ENCODE peak calls at places on chromosomes 7 and 10, in eight cellular contexts. One of them, this sample, is unnamed. For H3K27me3, the result is how much of the 10 kb centered on the place peaks cover.

GRCh38 chr7:22597845-22598244 is 97.9 kb upstream of the STEAP1B start:
- DNase-seq in ovary: no peak
- DNase-seq in breast epithelium: no peak
- DNase-seq in neuronal stem cell: no peak
- DNase-seq in IMR-90: peak
- DNase-seq in upper lobe of left lung: no peak
- DNase-seq in SJSA1: peak
- DNase-seq in neural progenitor cell: no peak
- DNase-seq in this sample: no peak

GRCh38 chr10:93436577-93436976 is 45.6 kb downstream of the MYOF start:
- DNase-seq in ovary: peak
- DNase-seq in breast epithelium: peak
- DNase-seq in neuronal stem cell: no peak
- DNase-seq in IMR-90: peak
- DNase-seq in upper lobe of left lung: no peak
- DNase-seq in SJSA1: no peak
- DNase-seq in neural progenitor cell: no peak
- DNase-seq in this sample: no peak

GRCh38 chr7:149291036-149291835 is 29.2 kb downstream of the ZNF783 start:
- DNase-seq in ovary: no peak
- DNase-seq in breast epithelium: no peak
- DNase-seq in neuronal stem cell: no peak
- DNase-seq in IMR-90: no peak
- DNase-seq in upper lobe of left lung: no peak
- DNase-seq in SJSA1: no peak
- DNase-seq in neural progenitor cell: no peak
- DNase-seq in this sample: no peak

GRCh38 chr10:80966326-80966986 is 428.8 kb downstream of the SH2D4B start:
- DNase-seq in ovary: no peak
- DNase-seq in breast epithelium: no peak
- DNase-seq in neuronal stem cell: no peak
- DNase-seq in IMR-90: no peak
- DNase-seq in upper lobe of left lung: no peak
- DNase-seq in SJSA1: no peak
- DNase-seq in neural progenitor cell: no peak
- DNase-seq in this sample: no peak

GRCh38 chr7:19834566-19834965 is 61.1 kb upstream of the TMEM196 start:
- DNase-seq in ovary: no peak
- DNase-seq in breast epithelium: no peak
- DNase-seq in neuronal stem cell: no peak
- DNase-seq in IMR-90: no peak
- DNase-seq in upper lobe of left lung: no peak
- DNase-seq in SJSA1: no peak
- DNase-seq in neural progenitor cell: no peak
- DNase-seq in this sample: no peak

GRCh38 chr10:79449181-79450146 is 4.0 kb upstream of the ZCCHC24 start:
- DNase-seq in ovary: no peak
- DNase-seq in breast epithelium: no peak
- DNase-seq in neuronal stem cell: no peak
- DNase-seq in IMR-90: no peak
- DNase-seq in upper lobe of left lung: peak
- DNase-seq in SJSA1: no peak
- DNase-seq in neural progenitor cell: peak
- DNase-seq in this sample: no peak

GRCh38 chr7:2943851-2944601 is 99.6 kb downstream of the CARD11 start:
- DNase-seq in ovary: no peak
- DNase-seq in breast epithelium: no peak
- DNase-seq in neuronal stem cell: no peak
- DNase-seq in IMR-90: no peak
- DNase-seq in upper lobe of left lung: peak
- DNase-seq in SJSA1: no peak
- DNase-seq in neural progenitor cell: no peak
- DNase-seq in this sample: no peak

GRCh38 chr7:75922966-75923603 is 8.1 kb downstream of the POR start:
- DNase-seq in ovary: no peak
- DNase-seq in breast epithelium: no peak
- DNase-seq in neuronal stem cell: no peak
- DNase-seq in IMR-90: no peak
- DNase-seq in upper lobe of left lung: no peak
- DNase-seq in SJSA1: no peak
- DNase-seq in neural progenitor cell: no peak
- DNase-seq in this sample: no peak

GRCh38 chr10:37732685-37733084 is 124.7 kb downstream of the ZNF248 start:
- DNase-seq in ovary: no peak
- DNase-seq in breast epithelium: no peak
- DNase-seq in neuronal stem cell: no peak
- DNase-seq in IMR-90: peak
- DNase-seq in upper lobe of left lung: no peak
- DNase-seq in SJSA1: peak
- DNase-seq in neural progenitor cell: no peak
- DNase-seq in this sample: no peak

GRCh38 chr10:37737336-37737735 is 120.1 kb downstream of the ZNF248 start:
- DNase-seq in ovary: no peak
- DNase-seq in breast epithelium: no peak
- DNase-seq in neuronal stem cell: no peak
- DNase-seq in IMR-90: no peak
- DNase-seq in upper lobe of left lung: no peak
- DNase-seq in SJSA1: no peak
- DNase-seq in neural progenitor cell: no peak
- DNase-seq in this sample: no peak

GRCh38 chr10:37736120-37736519 is 121.3 kb downstream of the ZNF248 start:
- DNase-seq in ovary: no peak
- DNase-seq in breast epithelium: no peak
- DNase-seq in neuronal stem cell: no peak
- DNase-seq in IMR-90: no peak
- DNase-seq in upper lobe of left lung: no peak
- DNase-seq in SJSA1: no peak
- DNase-seq in neural progenitor cell: no peak
- DNase-seq in this sample: no peak

GRCh38 chr10:37733822-37734221 is 123.6 kb downstream of the ZNF248 start:
- DNase-seq in ovary: no peak
- DNase-seq in breast epithelium: no peak
- DNase-seq in neuronal stem cell: no peak
- DNase-seq in IMR-90: no peak
- DNase-seq in upper lobe of left lung: no peak
- DNase-seq in SJSA1: peak
- DNase-seq in neural progenitor cell: no peak
- DNase-seq in this sample: no peak

GRCh38 chr10:37734971-37735370 is 122.4 kb downstream of the ZNF248 start:
- DNase-seq in ovary: no peak
- DNase-seq in breast epithelium: no peak
- DNase-seq in neuronal stem cell: no peak
- DNase-seq in IMR-90: peak
- DNase-seq in upper lobe of left lung: no peak
- DNase-seq in SJSA1: peak
- DNase-seq in neural progenitor cell: no peak
- DNase-seq in this sample: no peak
- H3K27me3 ChIP-seq in ovary: under half
- H3K27me3 ChIP-seq in breast epithelium: under half
- H3K27me3 ChIP-seq in neuronal stem cell: under half
- H3K27me3 ChIP-seq in IMR-90: under half
- H3K27me3 ChIP-seq in upper lobe of left lung: under half
- H3K27me3 ChIP-seq in SJSA1: under half
- H3K27me3 ChIP-seq in neural progenitor cell: under half
- H3K27me3 ChIP-seq in this sample: under half

GRCh38 chr7:69550991-69551390 is 47.3 kb upstream of the AUTS2 start:
- DNase-seq in ovary: no peak
- DNase-seq in breast epithelium: no peak
- DNase-seq in neuronal stem cell: no peak
- DNase-seq in IMR-90: no peak
- DNase-seq in upper lobe of left lung: no peak
- DNase-seq in SJSA1: no peak
- DNase-seq in neural progenitor cell: no peak
- DNase-seq in this sample: no peak

GRCh38 chr7:69540275-69540674 is 58.0 kb upstream of the AUTS2 start:
- DNase-seq in ovary: no peak
- DNase-seq in breast epithelium: no peak
- DNase-seq in neuronal stem cell: no peak
- DNase-seq in IMR-90: no peak
- DNase-seq in upper lobe of left lung: no peak
- DNase-seq in SJSA1: no peak
- DNase-seq in neural progenitor cell: no peak
- DNase-seq in this sample: no peak

DNA sequence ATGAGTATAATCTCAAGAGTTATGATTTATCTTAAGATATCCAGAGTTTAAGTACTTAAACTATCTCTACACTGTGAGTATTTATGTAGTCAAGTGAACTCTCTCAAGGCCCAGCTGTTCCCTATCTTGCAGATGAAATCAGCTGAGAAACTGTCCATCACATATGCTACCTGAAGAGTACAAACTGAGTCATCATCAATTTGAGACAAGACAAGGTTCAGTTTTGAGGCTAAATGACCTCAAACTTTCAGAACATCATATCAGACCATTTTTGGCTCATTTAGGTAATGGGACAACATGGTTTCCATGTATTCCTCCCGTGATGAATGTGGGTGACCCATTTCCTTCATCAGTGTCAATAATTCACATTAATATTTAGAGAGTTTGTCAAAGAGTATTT is 53.1 kb upstream of the AUTS2 start:
- DNase-seq in ovary: no peak
- DNase-seq in breast epithelium: no peak
- DNase-seq in neuronal stem cell: no peak
- DNase-seq in IMR-90: no peak
- DNase-seq in upper lobe of left lung: no peak
- DNase-seq in SJSA1: no peak
- DNase-seq in neural progenitor cell: no peak
- DNase-seq in this sample: no peak
- H3K27me3 ChIP-seq in ovary: under half
- H3K27me3 ChIP-seq in breast epithelium: under half
- H3K27me3 ChIP-seq in neuronal stem cell: under half
- H3K27me3 ChIP-seq in IMR-90: under half
- H3K27me3 ChIP-seq in upper lobe of left lung: under half
- H3K27me3 ChIP-seq in SJSA1: under half
- H3K27me3 ChIP-seq in neural progenitor cell: under half
- H3K27me3 ChIP-seq in this sample: under half

DNA sequence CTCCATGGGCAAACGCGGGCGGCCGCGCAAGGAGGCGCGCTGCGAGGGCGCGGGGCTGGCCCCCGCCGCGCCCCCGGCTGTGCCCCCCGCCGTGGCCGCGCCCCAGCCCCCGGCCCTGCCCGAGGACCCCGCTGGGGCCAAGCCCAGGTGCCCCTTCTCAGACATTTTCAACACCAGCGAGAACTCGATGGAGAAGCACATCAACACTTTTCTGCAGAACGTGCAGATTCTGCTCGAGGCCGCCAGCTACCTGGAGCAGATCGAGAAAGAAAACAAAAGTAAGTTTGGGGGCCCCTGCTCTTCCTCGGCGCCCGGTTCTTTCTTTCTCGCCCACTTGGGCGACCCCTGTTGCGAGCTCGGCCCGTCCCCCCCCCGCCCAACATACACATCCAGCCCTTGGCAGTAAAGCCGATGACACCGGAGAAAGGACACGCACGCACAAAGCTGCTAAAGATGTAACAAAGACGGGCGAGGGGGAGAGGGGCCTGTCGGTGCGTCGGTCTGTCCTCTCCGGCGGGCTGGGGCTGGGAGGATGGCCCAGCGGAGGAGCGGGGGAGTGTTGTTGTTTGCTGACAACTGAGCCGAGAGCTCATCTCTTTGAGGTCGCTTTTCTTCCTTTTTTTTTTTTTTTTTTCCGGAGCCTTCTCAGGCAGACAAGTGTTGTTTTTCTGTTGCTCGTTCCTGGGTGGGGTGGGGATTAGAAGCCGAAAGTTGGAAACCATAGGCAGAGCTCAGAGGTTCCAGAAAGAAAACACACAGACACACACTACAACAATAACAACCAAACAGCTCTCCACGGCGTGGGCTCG is 604 bp downstream of the MXI1 start:
- DNase-seq in ovary: peak
- DNase-seq in breast epithelium: no peak
- DNase-seq in neuronal stem cell: peak
- DNase-seq in IMR-90: peak
- DNase-seq in upper lobe of left lung: peak
- DNase-seq in SJSA1: no peak
- DNase-seq in neural progenitor cell: peak
- DNase-seq in this sample: peak
- H3K27me3 ChIP-seq in ovary: under half
- H3K27me3 ChIP-seq in breast epithelium: under half
- H3K27me3 ChIP-seq in neuronal stem cell: under half
- H3K27me3 ChIP-seq in IMR-90: under half
- H3K27me3 ChIP-seq in upper lobe of left lung: under half
- H3K27me3 ChIP-seq in SJSA1: under half
- H3K27me3 ChIP-seq in neural progenitor cell: half or more
- H3K27me3 ChIP-seq in this sample: under half

DNA sequence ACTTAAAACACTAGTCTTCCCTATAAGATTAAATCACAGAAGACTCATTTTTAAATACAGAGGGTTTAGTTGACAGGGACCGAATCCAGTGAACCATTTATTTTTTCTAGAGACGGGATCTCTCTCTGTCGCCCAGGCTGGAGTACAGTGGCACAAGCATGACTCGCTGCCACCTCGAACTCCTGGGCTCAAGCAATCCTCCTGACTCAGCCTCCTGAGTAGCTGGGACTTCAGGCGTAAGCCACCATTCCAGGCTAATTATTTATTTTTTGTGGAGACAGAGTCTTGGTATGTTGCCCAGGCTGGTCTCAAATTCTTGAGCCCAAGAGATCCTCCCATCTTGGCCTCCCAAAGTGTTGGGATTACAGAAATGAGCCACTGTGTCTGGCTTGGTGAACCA is 20.9 kb upstream of the LYZL1 start:
- DNase-seq in ovary: no peak
- DNase-seq in breast epithelium: no peak
- DNase-seq in neuronal stem cell: no peak
- DNase-seq in IMR-90: no peak
- DNase-seq in upper lobe of left lung: no peak
- DNase-seq in SJSA1: no peak
- DNase-seq in neural progenitor cell: no peak
- DNase-seq in this sample: no peak
- H3K27me3 ChIP-seq in ovary: under half
- H3K27me3 ChIP-seq in breast epithelium: under half
- H3K27me3 ChIP-seq in neuronal stem cell: under half
- H3K27me3 ChIP-seq in IMR-90: under half
- H3K27me3 ChIP-seq in upper lobe of left lung: under half
- H3K27me3 ChIP-seq in SJSA1: under half
- H3K27me3 ChIP-seq in neural progenitor cell: under half
- H3K27me3 ChIP-seq in this sample: under half

GRCh38 chr10:46555366-46555712 is 1.1 kb downstream of the GPRIN2 start:
- DNase-seq in ovary: no peak
- DNase-seq in breast epithelium: no peak
- DNase-seq in neuronal stem cell: no peak
- DNase-seq in IMR-90: no peak
- DNase-seq in upper lobe of left lung: peak
- DNase-seq in SJSA1: no peak
- DNase-seq in neural progenitor cell: peak
- DNase-seq in this sample: no peak
- H3K27me3 ChIP-seq in ovary: under half
- H3K27me3 ChIP-seq in breast epithelium: under half
- H3K27me3 ChIP-seq in neuronal stem cell: half or more
- H3K27me3 ChIP-seq in IMR-90: half or more
- H3K27me3 ChIP-seq in upper lobe of left lung: under half
- H3K27me3 ChIP-seq in SJSA1: under half
- H3K27me3 ChIP-seq in neural progenitor cell: half or more
- H3K27me3 ChIP-seq in this sample: under half

This sample was measured in CD8-positive, alpha-beta memory T cell.